ENCODE peak calls at places on chromosome 12, in six cellular contexts. N is substantia nigra; B is NCI-H146; R is CD4-positive, CD25-positive, alpha-beta regulatory T cell; H is NCI-H460; Z is stimulated activated CD8-positive, alpha-beta memory T cell treated with anti-CD3 and anti-CD28 coated beads, Interleukin-15, amount 100 ng/mL, for 24 hours. K is an unnamed sample.

GRCh38 chr12:98328467-98328866 is 186.9 kb upstream of the TMPO start:
- DNase-seq in N (no peak), B (no peak), R (no peak), H (no peak), Z (no peak), K (no peak)

GRCh38 chr12:111430418-111431353 is 25.0 kb downstream of the SH2B3 start:
- DNase-seq in N (no peak), B (no peak), R (peak), H (no peak), Z (no peak), K (no peak)

GRCh38 chr12:95859344-95859816 is 628 bp downstream of the SNRPF start:
- DNase-seq in N (no peak), B (peak), R (no peak), H (no peak), Z (no peak), K (peak)

GRCh38 chr12:15705606-15706005 is 83.6 kb downstream of the EPS8 start:
- DNase-seq in N (no peak), B (no peak), R (no peak), H (no peak), Z (no peak), K (no peak)

GRCh38 chr12:49953146-49953545 is 2.6 kb downstream of the AQP2 start:
- DNase-seq in N (no peak), B (no peak), R (no peak), H (no peak), Z (no peak), K (no peak)

GRCh38 chr12:115756271-115756670 is 521.2 kb downstream of the MED13L start:
- DNase-seq in N (no peak), B (no peak), R (no peak), H (no peak), Z (no peak), K (no peak)

GRCh38 chr12:94109154-94109553 is 39.2 kb upstream of the PLXNC1 start:
- DNase-seq in N (no peak), B (no peak), R (no peak), H (no peak), Z (no peak), K (no peak)

GRCh38 chr12:6090786-6091185 is 33.7 kb downstream of the VWF start:
- DNase-seq in N (no peak), B (no peak), R (no peak), H (no peak), Z (no peak), K (no peak)

GRCh38 chr12:131231194-131231980 is 277.7 kb downstream of the ADGRD1 start:
- DNase-seq in N (no peak), B (no peak), R (no peak), H (no peak), Z (no peak), K (no peak)

GRCh38 chr12:84856156-84856900 is 56.3 kb downstream of the SLC6A15 start:
- DNase-seq in N (no peak), B (no peak), R (no peak), H (no peak), Z (no peak), K (no peak)

GRCh38 chr12:57756406-57757341 is 1.8 kb downstream of the MARCHF9 start:
- DNase-seq in N (no peak), B (peak), R (peak), H (no peak), Z (no peak), K (no peak)

GRCh38 chr12:109739747-109740693 is 26.4 kb downstream of the FAM222A start:
- DNase-seq in N (no peak), B (no peak), R (no peak), H (no peak), Z (no peak), K (no peak)

GRCh38 chr12:124459852-124460645 is 107.4 kb downstream of the NCOR2 start:
- DNase-seq in N (no peak), B (no peak), R (no peak), H (no peak), Z (no peak), K (no peak)

GRCh38 chr12:99810718-99811593 is 163.4 kb downstream of the GARIN6 start:
- DNase-seq in N (no peak), B (peak), R (no peak), H (peak), Z (no peak), K (peak)

GRCh38 chr12:122992386-122992785 is 11.9 kb downstream of the ARL6IP4 start:
- DNase-seq in N (no peak), B (no peak), R (no peak), H (no peak), Z (no peak), K (no peak)

GRCh38 chr12:25996677-25997076 is 38.2 kb downstream of the RASSF8 start:
- DNase-seq in N (no peak), B (no peak), R (no peak), H (no peak), Z (no peak), K (no peak)

GRCh38 chr12:71867131-71867530 is 27.6 kb downstream of the TBC1D15 start:
- DNase-seq in N (no peak), B (no peak), R (no peak), H (no peak), Z (no peak), K (no peak)

GRCh38 chr12:50504798-50505385 is at the start of gene DIP2B:
- DNase-seq in N (peak), B (peak), R (peak), H (peak), Z (peak), K (peak)

GRCh38 chr12:98587084-98587483 is 6.4 kb upstream of the SLC25A3 start:
- DNase-seq in N (no peak), B (peak), R (no peak), H (no peak), Z (no peak), K (no peak)

GRCh38 chr12:13371367-13371766 is 174.8 kb downstream of the EMP1 start:
- DNase-seq in N (no peak), B (no peak), R (no peak), H (no peak), Z (no peak), K (no peak)

GRCh38 chr12:105281694-105282049 is 45.7 kb upstream of the APPL2 start:
- DNase-seq in N (no peak), B (no peak), R (no peak), H (no peak), Z (no peak), K (no peak)